ENCODE peak calls at places on chromosomes 3 and 15, in eight cellular contexts. C is WTC11, S is HepG2, J is K562, P is A549, F is HCT116, B is endothelial cell of umbilical vein, N is SK-N-SH. H is an unnamed sample.

GRCh38 chr3:37768107-37768809 is 93.4 kb upstream of the CTDSPL start:
- DNase-seq in P (peak; percentile 11), S (peak; percentile 40), J (peak; percentile 55), C (no peak), F (no peak), B (peak; percentile 89), N (no peak), H (no peak)

GRCh38 chr3:1118074-1118473 is 25.2 kb downstream of the CNTN6 start:
- DNase-seq in C (no peak), B (no peak), S (no peak), P (no peak), J (no peak), N (no peak), F (no peak), H (no peak)

GRCh38 chr15:32029862-32030781 is at the start of gene CHRNA7:
- DNase-seq in S (peak; percentile 12), P (peak; percentile 63), F (peak; percentile 33), N (peak; percentile 94), C (peak; percentile 77), B (peak; percentile 19), J (peak; percentile 55), H (peak; percentile 54)

GRCh38 chr15:73983211-73983727 is 8.8 kb downstream of the STOML1 start:
- DNase-seq in F (peak; percentile 24), J (no peak), P (no peak), S (no peak), N (peak; percentile 49), B (peak; percentile 69), C (no peak), H (no peak)

GRCh38 chr3:155870133-155870944 is at the start of gene GMPS:
- DNase-seq in F (peak; percentile 76), C (peak; percentile 96), N (peak; percentile 98), J (peak; percentile 95), S (peak; percentile 84), B (peak; percentile 96), P (peak; percentile 91), H (peak; percentile 95)

GRCh38 chr3:45778761-45779201 is 17.6 kb downstream of the SLC6A20 start:
- DNase-seq in F (no peak), B (no peak), N (no peak), P (no peak), J (no peak), C (no peak), S (no peak), H (no peak)

GRCh38 chr3:10263549-10264363 is 15.5 kb downstream of the TATDN2 start:
- DNase-seq in B (peak; percentile 42), P (peak; percentile 58), N (peak; percentile 75), C (peak; percentile 79), J (peak; percentile 77), S (no peak), F (peak; percentile 22), H (peak; percentile 55)

GRCh38 chr3:142275856-142276255 is 50.5 kb upstream of the GK5 start:
- DNase-seq in N (no peak), B (no peak), F (no peak), P (no peak), J (no peak), S (no peak), C (no peak), H (peak; percentile 73)

GRCh38 chr15:98586066-98586465 is 62.3 kb upstream of the IGF1R start:
- DNase-seq in J (no peak), S (no peak), B (no peak), P (no peak), F (no peak), N (no peak), C (no peak), H (no peak)

GRCh38 chr3:47746264-47746663 is 35.4 kb downstream of the SMARCC1 start:
- DNase-seq in P (no peak), F (no peak), J (no peak), N (no peak), S (no peak), C (no peak), B (no peak), H (no peak)

GRCh38 chr3:144429719-144430121 is 458.1 kb downstream of the DIPK2A start:
- DNase-seq in C (no peak), N (no peak), J (no peak), P (no peak), F (no peak), S (no peak), B (no peak), H (no peak)

GRCh38 chr3:189710620-189711388 is 79.6 kb downstream of the TP63 start:
- DNase-seq in F (no peak), S (no peak), N (no peak), C (no peak), B (peak; percentile 95), P (peak; percentile 86), J (no peak), H (no peak)

GRCh38 chr15:55633731-55634130 is 45.6 kb upstream of the PYGO1 start:
- DNase-seq in C (no peak), B (no peak), F (no peak), J (no peak), P (no peak), N (no peak), S (no peak), H (no peak)

DNA sequence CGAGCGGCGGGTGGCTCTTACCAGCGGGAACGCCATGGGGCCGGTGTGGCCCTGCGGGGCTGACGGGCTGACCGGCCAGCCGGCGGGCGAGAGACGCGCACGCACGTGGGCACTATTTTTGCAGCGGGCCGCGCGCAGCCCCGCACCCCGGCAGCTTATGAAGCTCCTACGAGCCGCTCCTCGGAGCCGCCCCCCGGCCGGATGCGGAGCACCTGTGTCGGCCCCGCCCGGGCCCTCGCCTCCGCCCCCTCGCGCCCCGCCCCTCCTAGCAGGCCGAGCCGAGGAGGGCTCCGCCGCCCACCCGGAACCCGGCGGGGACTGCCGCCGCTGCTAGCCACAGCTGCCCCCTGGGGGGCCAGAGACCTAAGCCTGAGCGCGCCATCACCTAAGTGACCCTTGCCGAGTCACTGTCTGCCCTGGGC is 683 bp upstream of the CPEB1 start:
- DNase-seq in P (no peak), S (no peak), B (no peak), C (peak; percentile 68), F (no peak), N (peak; percentile 84), J (peak; percentile 75), H (no peak)
- TF ChIP-seq MAX in P (no peak), S (no peak), B (no peak), C (no peak), F (no peak), N (no peak), J (no peak), H (no peak)

GRCh38 chr3:113660901-113661300 is 35.5 kb downstream of the USF3 start:
- DNase-seq in J (no peak), C (no peak), P (no peak), S (no peak), F (no peak), B (no peak), N (no peak), H (no peak)
- TF ChIP-seq MAX in J (no peak), C (no peak), P (no peak), S (no peak), F (no peak), B (no peak), N (no peak), H (no peak)

DNA sequence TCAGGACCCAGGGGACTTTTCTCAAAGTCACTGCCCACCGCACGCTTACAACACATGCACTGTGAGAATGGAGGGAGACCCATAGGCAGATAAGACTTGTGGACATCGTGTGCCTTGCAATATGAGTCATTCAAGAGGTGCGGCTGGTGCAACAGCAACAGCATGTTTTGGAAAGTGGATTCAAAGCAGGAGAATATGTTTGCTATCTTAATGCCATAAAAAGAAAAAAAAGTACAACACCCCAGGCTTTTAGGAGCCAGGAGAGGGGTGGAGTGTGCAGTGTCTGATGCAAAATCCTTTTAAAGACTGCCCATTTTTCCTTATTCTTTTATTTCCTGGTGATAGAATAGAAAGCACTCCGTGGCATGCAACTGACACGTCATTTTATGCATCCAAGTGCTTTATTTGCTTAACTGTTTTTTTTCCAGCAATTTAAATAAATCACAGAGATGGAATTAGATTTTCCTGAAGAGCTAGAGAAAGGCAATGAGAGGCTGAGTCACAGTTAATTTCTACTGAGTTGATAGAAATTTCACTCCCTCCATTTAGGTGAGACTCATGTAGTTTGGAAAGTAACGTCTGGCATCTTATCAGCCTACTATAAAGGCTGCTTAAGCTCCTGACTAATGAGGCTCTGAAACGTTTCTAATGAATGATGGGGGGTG is 96.3 kb downstream of the NSUN3 start:
- DNase-seq in F (no peak), C (no peak), P (peak; percentile 64), N (no peak), S (peak; percentile 2), J (peak; percentile 24), B (no peak), H (peak; percentile 65)
- TF ChIP-seq MAX in F (no peak), C (no peak), P (peak; percentile 54), N (no peak), S (no peak), J (peak; percentile 33), B (no peak), H (no peak)

GRCh38 chr3:126350502-126351085 is 6.6 kb downstream of the KLF15 start:
- DNase-seq in F (no peak), B (no peak), C (peak; percentile 2), N (no peak), J (no peak), S (no peak), P (no peak), H (no peak)
- TF ChIP-seq MAX in F (no peak), B (no peak), C (no peak), N (no peak), J (no peak), S (no peak), P (no peak), H (no peak)

DNA sequence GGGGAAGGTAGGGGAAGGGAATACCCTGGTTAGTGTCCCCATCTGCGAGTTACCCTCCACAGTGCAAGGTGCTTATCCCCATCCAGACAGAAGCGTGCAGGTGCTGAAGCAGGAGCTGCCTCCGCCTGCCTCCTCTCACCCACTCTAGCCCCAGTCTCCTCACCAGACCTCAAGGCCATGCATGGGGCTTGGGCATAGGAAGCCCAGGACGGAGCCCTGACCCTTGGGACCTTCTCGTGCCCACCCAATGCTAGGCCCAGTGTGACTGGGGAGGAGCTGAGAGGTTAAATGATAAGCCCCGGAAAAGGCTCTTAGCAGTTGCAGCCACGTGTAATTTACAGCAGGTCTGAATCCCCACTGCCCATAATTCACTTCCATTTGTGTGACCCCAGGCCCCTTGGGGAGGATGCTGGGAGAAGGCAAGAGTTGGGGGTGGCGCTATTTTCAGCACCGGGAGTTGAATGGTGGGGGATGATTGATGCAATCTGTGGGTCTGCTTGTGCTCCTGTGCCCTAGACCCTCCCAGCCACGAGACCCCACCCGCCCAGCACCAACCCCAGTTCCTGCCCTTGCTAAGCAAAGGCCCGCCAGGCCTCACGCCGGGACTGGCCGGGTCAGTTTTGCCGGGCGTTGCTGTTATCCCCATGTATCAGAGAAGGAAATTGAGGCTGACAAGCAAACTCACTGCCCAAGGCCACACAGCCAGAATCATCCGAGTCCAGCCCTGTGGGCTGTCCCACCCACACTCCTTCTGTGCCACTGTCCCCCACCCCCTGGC is 14.5 kb upstream of the PLXND1 start:
- DNase-seq in S (no peak), F (no peak), J (no peak), P (no peak), B (no peak), N (peak; percentile 32), C (no peak), H (no peak)
- TF ChIP-seq MAX in S (no peak), F (no peak), J (no peak), P (no peak), B (no peak), N (no peak), C (no peak), H (no peak)

GRCh38 chr3:170426240-170426797 is 7.7 kb downstream of the CLDN11 start:
- DNase-seq in N (peak; percentile 47), S (no peak), J (peak; percentile 26), B (no peak), F (no peak), C (no peak), P (no peak), H (no peak)
- TF ChIP-seq MAX in N (no peak), S (no peak), J (no peak), B (no peak), F (no peak), C (no peak), P (no peak), H (no peak)